ENCODE peak calls at places on chromosome 3, in seven cellular contexts. E is T-helper 2 cell; N is Ammon's horn; I is NCI-H345; U is choroid plexus epithelial cell; W is B cell; F is activated CD8-positive, alpha-beta memory T cell treated with anti-CD3 and anti-CD28 coated beads, Interleukin-2, amount 50 U/mL, for 48 hours. Q is an unnamed sample.

GRCh38 chr3:128435058-128435457 is 31.6 kb downstream of the DNAJB8 start:
- DNase-seq in F (no peak), I (no peak), E (no peak), N (no peak), W (no peak), U (no peak), Q (no peak)

GRCh38 chr3:73324203-73325155 is 263.0 kb downstream of the EBLN2 start:
- DNase-seq in N (no peak), W (no peak), I (no peak), U (peak), E (no peak), F (no peak), Q (peak)

GRCh38 chr3:76083992-76084391 is 298.6 kb upstream of the ZNF717 start:
- DNase-seq in I (no peak), W (no peak), N (no peak), E (no peak), F (no peak), U (peak), Q (no peak)

GRCh38 chr3:67689806-67690205 is 35.4 kb upstream of the SUCLG2 start:
- DNase-seq in N (no peak), W (no peak), I (no peak), E (no peak), F (no peak), U (no peak), Q (no peak)

GRCh38 chr3:185658504-185658912 is 72.4 kb downstream of the SENP2 start:
- DNase-seq in N (no peak), W (no peak), I (no peak), U (peak), F (no peak), E (no peak), Q (no peak)

GRCh38 chr3:13195374-13195773 is 122.1 kb upstream of the IQSEC1 start:
- DNase-seq in N (no peak), F (no peak), W (no peak), I (no peak), E (no peak), U (no peak), Q (no peak)

GRCh38 chr3:14587733-14588360 is 47.7 kb upstream of the GRIP2 start:
- DNase-seq in W (no peak), N (no peak), E (no peak), F (no peak), U (peak), I (no peak), Q (no peak)

GRCh38 chr3:186882881-186883685 is 40.6 kb downstream of the ADIPOQ start:
- DNase-seq in F (peak), W (no peak), U (peak), E (no peak), N (no peak), I (no peak), Q (no peak)

GRCh38 chr3:153373571-153373970 is 211.5 kb downstream of the RAP2B start:
- DNase-seq in U (peak), F (no peak), N (peak), E (no peak), W (peak), I (no peak), Q (no peak)

GRCh38 chr3:121660356-121661171 is at the start of gene HCLS1:
- DNase-seq in U (peak), I (no peak), N (peak), W (peak), F (peak), E (peak), Q (peak)

GRCh38 chr3:8942746-8943488 is 20.4 kb downstream of the RAD18 start:
- DNase-seq in W (no peak), F (no peak), N (no peak), U (no peak), I (no peak), E (no peak), Q (no peak)

GRCh38 chr3:172201136-172201989 is 162.0 kb downstream of the FNDC3B start:
- DNase-seq in F (no peak), W (no peak), E (no peak), U (peak), I (peak), N (no peak), Q (peak)

GRCh38 chr3:175338775-175339535 is 479.8 kb downstream of the NAALADL2 start:
- DNase-seq in I (no peak), E (no peak), N (peak), W (no peak), U (peak), F (no peak), Q (peak)